ENCODE peak calls at places on chromosome 20, in seven cellular contexts. One of them, this sample, is unnamed.

GRCh38 chr20:47917549-47918070 is 132.3 kb upstream of the SULF2 start:
- DNase-seq in cardiac muscle cell: no peak
- DNase-seq in left ventricle myocardium inferior: no peak
- DNase-seq in SK-N-SH: no peak
- DNase-seq in GM12878: no peak
- DNase-seq in lower leg skin: no peak
- DNase-seq in astrocyte: no peak
- DNase-seq in this sample: no peak

GRCh38 chr20:2930538-2930937 is 57.3 kb downstream of the PTPRA start:
- DNase-seq in cardiac muscle cell: no peak
- DNase-seq in SK-N-SH: no peak
- DNase-seq in left ventricle myocardium inferior: no peak
- DNase-seq in GM12878: no peak
- DNase-seq in astrocyte: no peak
- DNase-seq in lower leg skin: no peak
- DNase-seq in this sample: no peak

GRCh38 chr20:35768731-35769664 is 2.8 kb upstream of the PHF20 start:
- DNase-seq in GM12878: peak
- DNase-seq in lower leg skin: peak
- DNase-seq in SK-N-SH: peak
- DNase-seq in astrocyte: peak
- DNase-seq in cardiac muscle cell: peak
- DNase-seq in left ventricle myocardium inferior: peak
- DNase-seq in this sample: peak

GRCh38 chr20:58043866-58044140 is 184.7 kb downstream of the ANKRD60 start:
- DNase-seq in left ventricle myocardium inferior: no peak
- DNase-seq in lower leg skin: no peak
- DNase-seq in cardiac muscle cell: no peak
- DNase-seq in astrocyte: no peak
- DNase-seq in SK-N-SH: no peak
- DNase-seq in GM12878: no peak
- DNase-seq in this sample: no peak

GRCh38 chr20:31922181-31922580 is 29.7 kb downstream of the PDRG1 start:
- DNase-seq in left ventricle myocardium inferior: no peak
- DNase-seq in SK-N-SH: no peak
- DNase-seq in lower leg skin: no peak
- DNase-seq in GM12878: no peak
- DNase-seq in cardiac muscle cell: no peak
- DNase-seq in astrocyte: no peak
- DNase-seq in this sample: no peak

GRCh38 chr20:31833130-31833930 is 12.1 kb downstream of the FOXS1 start:
- DNase-seq in SK-N-SH: peak
- DNase-seq in GM12878: no peak
- DNase-seq in cardiac muscle cell: peak
- DNase-seq in astrocyte: no peak
- DNase-seq in left ventricle myocardium inferior: peak
- DNase-seq in lower leg skin: peak
- DNase-seq in this sample: no peak

GRCh38 chr20:3904857-3905256 is 15.7 kb downstream of the PANK2 start:
- DNase-seq in left ventricle myocardium inferior: no peak
- DNase-seq in SK-N-SH: no peak
- DNase-seq in astrocyte: no peak
- DNase-seq in lower leg skin: no peak
- DNase-seq in GM12878: no peak
- DNase-seq in cardiac muscle cell: no peak
- DNase-seq in this sample: no peak

GRCh38 chr20:21183722-21184121 is 57.8 kb downstream of the KIZ start:
- DNase-seq in left ventricle myocardium inferior: no peak
- DNase-seq in lower leg skin: no peak
- DNase-seq in cardiac muscle cell: no peak
- DNase-seq in GM12878: no peak
- DNase-seq in SK-N-SH: no peak
- DNase-seq in astrocyte: no peak
- DNase-seq in this sample: peak

GRCh38 chr20:46967647-46968046 is 73.0 kb downstream of the EYA2 start:
- DNase-seq in left ventricle myocardium inferior: no peak
- DNase-seq in lower leg skin: peak
- DNase-seq in SK-N-SH: peak
- DNase-seq in astrocyte: no peak
- DNase-seq in cardiac muscle cell: no peak
- DNase-seq in GM12878: no peak
- DNase-seq in this sample: no peak

GRCh38 chr20:47573586-47573985 is 71.9 kb downstream of the NCOA3 start:
- DNase-seq in astrocyte: no peak
- DNase-seq in cardiac muscle cell: no peak
- DNase-seq in SK-N-SH: no peak
- DNase-seq in lower leg skin: no peak
- DNase-seq in left ventricle myocardium inferior: no peak
- DNase-seq in GM12878: no peak
- DNase-seq in this sample: no peak

GRCh38 chr20:45138451-45139300 is 14.4 kb upstream of the WFDC12 start:
- DNase-seq in GM12878: no peak
- DNase-seq in astrocyte: no peak
- DNase-seq in lower leg skin: peak
- DNase-seq in cardiac muscle cell: peak
- DNase-seq in left ventricle myocardium inferior: peak
- DNase-seq in SK-N-SH: peak
- DNase-seq in this sample: no peak

GRCh38 chr20:13022401-13023170 is 13.8 kb downstream of the SPTLC3 start:
- DNase-seq in SK-N-SH: no peak
- DNase-seq in astrocyte: peak
- DNase-seq in cardiac muscle cell: no peak
- DNase-seq in left ventricle myocardium inferior: no peak
- DNase-seq in lower leg skin: no peak
- DNase-seq in GM12878: no peak
- DNase-seq in this sample: no peak

GRCh38 chr20:54108394-54108643 is 37.9 kb upstream of the BCAS1 start:
- DNase-seq in left ventricle myocardium inferior: no peak
- DNase-seq in astrocyte: no peak
- DNase-seq in SK-N-SH: no peak
- DNase-seq in cardiac muscle cell: no peak
- DNase-seq in lower leg skin: no peak
- DNase-seq in GM12878: no peak
- DNase-seq in this sample: no peak

GRCh38 chr20:46099491-46100287 is 9.9 kb upstream of the NCOA5 start:
- DNase-seq in SK-N-SH: no peak
- DNase-seq in lower leg skin: no peak
- DNase-seq in cardiac muscle cell: no peak
- DNase-seq in GM12878: no peak
- DNase-seq in left ventricle myocardium inferior: peak
- DNase-seq in astrocyte: no peak
- DNase-seq in this sample: no peak

GRCh38 chr20:57795977-57796560 is 86.3 kb upstream of the PMEPA1 start:
- DNase-seq in left ventricle myocardium inferior: no peak
- DNase-seq in lower leg skin: no peak
- DNase-seq in astrocyte: no peak
- DNase-seq in SK-N-SH: no peak
- DNase-seq in GM12878: no peak
- DNase-seq in cardiac muscle cell: no peak
- DNase-seq in this sample: no peak

GRCh38 chr20:54103067-54103761 is 32.8 kb upstream of the BCAS1 start:
- DNase-seq in cardiac muscle cell: peak
- DNase-seq in GM12878: no peak
- DNase-seq in lower leg skin: peak
- DNase-seq in astrocyte: no peak
- DNase-seq in left ventricle myocardium inferior: peak
- DNase-seq in SK-N-SH: peak
- DNase-seq in this sample: peak

GRCh38 chr20:51326241-51326819 is 216.2 kb downstream of the NFATC2 start:
- DNase-seq in SK-N-SH: peak
- DNase-seq in GM12878: no peak
- DNase-seq in astrocyte: peak
- DNase-seq in lower leg skin: no peak
- DNase-seq in left ventricle myocardium inferior: peak
- DNase-seq in cardiac muscle cell: peak
- DNase-seq in this sample: peak
- TF ChIP-seq CTCF in SK-N-SH: peak
- TF ChIP-seq CTCF in GM12878: peak
- TF ChIP-seq CTCF in astrocyte: peak
- TF ChIP-seq CTCF in lower leg skin: no peak
- TF ChIP-seq CTCF in left ventricle myocardium inferior: peak
- TF ChIP-seq CTCF in cardiac muscle cell: peak
- TF ChIP-seq CTCF in this sample: peak

DNA sequence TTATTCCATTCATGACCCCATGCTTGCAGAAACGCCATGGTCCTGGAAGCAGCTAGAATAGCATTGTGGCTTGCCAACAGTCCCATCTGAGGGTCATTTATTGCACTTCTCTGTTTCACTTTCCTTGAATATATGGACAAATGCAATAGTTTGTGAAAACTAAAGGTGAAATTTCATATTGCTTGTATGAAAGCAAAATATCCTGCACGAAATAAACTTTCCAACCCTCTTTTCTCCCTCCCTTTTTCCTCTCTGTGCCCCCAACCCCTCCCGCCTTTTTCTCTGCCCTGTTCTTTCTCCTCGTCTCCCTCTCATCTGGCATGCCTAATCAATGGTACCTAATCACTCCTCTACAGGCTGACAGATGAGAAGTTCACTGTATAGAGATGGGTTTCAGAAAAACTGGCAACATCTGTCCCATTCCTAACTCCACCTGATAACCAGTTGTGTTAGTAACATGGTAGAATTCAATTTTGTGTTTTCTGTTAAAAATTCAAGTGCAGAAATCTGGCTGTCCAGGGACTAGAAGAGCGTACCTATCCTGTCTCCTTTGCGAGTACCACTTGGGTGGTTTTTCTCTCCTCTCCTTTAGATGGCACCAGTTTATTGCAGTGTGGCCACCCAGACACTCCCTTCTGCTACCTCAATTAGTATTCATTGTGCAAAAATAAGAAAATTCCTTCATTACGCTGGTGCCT is 198.6 kb downstream of the FOXA2 start:
- DNase-seq in left ventricle myocardium inferior: no peak
- DNase-seq in lower leg skin: no peak
- DNase-seq in GM12878: no peak
- DNase-seq in cardiac muscle cell: no peak
- DNase-seq in SK-N-SH: no peak
- DNase-seq in astrocyte: no peak
- DNase-seq in this sample: no peak
- TF ChIP-seq CTCF in left ventricle myocardium inferior: no peak
- TF ChIP-seq CTCF in lower leg skin: no peak
- TF ChIP-seq CTCF in GM12878: no peak
- TF ChIP-seq CTCF in cardiac muscle cell: peak
- TF ChIP-seq CTCF in SK-N-SH: no peak
- TF ChIP-seq CTCF in astrocyte: no peak
- TF ChIP-seq CTCF in this sample: no peak

GRCh38 chr20:37901667-37902503 is 1.0 kb upstream of the VSTM2L start:
- DNase-seq in cardiac muscle cell: peak
- DNase-seq in GM12878: no peak
- DNase-seq in SK-N-SH: peak
- DNase-seq in astrocyte: peak
- DNase-seq in left ventricle myocardium inferior: no peak
- DNase-seq in lower leg skin: no peak
- DNase-seq in this sample: peak

GRCh38 chr20:37901280-37901666 is 1.7 kb upstream of the VSTM2L start:
- DNase-seq in lower leg skin: no peak
- DNase-seq in GM12878: no peak
- DNase-seq in astrocyte: no peak
- DNase-seq in left ventricle myocardium inferior: no peak
- DNase-seq in cardiac muscle cell: peak
- DNase-seq in SK-N-SH: no peak
- DNase-seq in this sample: no peak

GRCh38 chr20:37897008-37897548 is 5.8 kb upstream of the VSTM2L start:
- DNase-seq in left ventricle myocardium inferior: peak
- DNase-seq in astrocyte: no peak
- DNase-seq in GM12878: no peak
- DNase-seq in lower leg skin: no peak
- DNase-seq in SK-N-SH: peak
- DNase-seq in cardiac muscle cell: peak
- DNase-seq in this sample: no peak

GRCh38 chr20:37898301-37899104 is 4.4 kb upstream of the VSTM2L start:
- DNase-seq in left ventricle myocardium inferior: no peak
- DNase-seq in astrocyte: peak
- DNase-seq in lower leg skin: no peak
- DNase-seq in cardiac muscle cell: no peak
- DNase-seq in SK-N-SH: no peak
- DNase-seq in GM12878: no peak
- DNase-seq in this sample: no peak

GRCh38 chr20:37899105-37900045 is 3.6 kb upstream of the VSTM2L start:
- DNase-seq in cardiac muscle cell: no peak
- DNase-seq in astrocyte: no peak
- DNase-seq in left ventricle myocardium inferior: no peak
- DNase-seq in SK-N-SH: no peak
- DNase-seq in GM12878: no peak
- DNase-seq in lower leg skin: no peak
- DNase-seq in this sample: no peak
- TF ChIP-seq CTCF in cardiac muscle cell: no peak
- TF ChIP-seq CTCF in astrocyte: no peak
- TF ChIP-seq CTCF in left ventricle myocardium inferior: no peak
- TF ChIP-seq CTCF in SK-N-SH: peak
- TF ChIP-seq CTCF in GM12878: no peak
- TF ChIP-seq CTCF in lower leg skin: no peak
- TF ChIP-seq CTCF in this sample: peak

GRCh38 chr20:38223743-38224100 is 36.8 kb downstream of the KIAA1755 start:
- DNase-seq in GM12878: no peak
- DNase-seq in astrocyte: no peak
- DNase-seq in lower leg skin: no peak
- DNase-seq in left ventricle myocardium inferior: no peak
- DNase-seq in cardiac muscle cell: no peak
- DNase-seq in SK-N-SH: no peak
- DNase-seq in this sample: no peak

GRCh38 chr20:38221041-38221589 is 39.4 kb downstream of the KIAA1755 start:
- DNase-seq in GM12878: no peak
- DNase-seq in cardiac muscle cell: peak
- DNase-seq in left ventricle myocardium inferior: peak
- DNase-seq in astrocyte: peak
- DNase-seq in SK-N-SH: peak
- DNase-seq in lower leg skin: peak
- DNase-seq in this sample: peak

GRCh38 chr20:38222923-38223742 is 37.4 kb downstream of the KIAA1755 start:
- DNase-seq in lower leg skin: no peak
- DNase-seq in cardiac muscle cell: no peak
- DNase-seq in SK-N-SH: no peak
- DNase-seq in left ventricle myocardium inferior: no peak
- DNase-seq in GM12878: no peak
- DNase-seq in astrocyte: no peak
- DNase-seq in this sample: no peak

GRCh38 chr20:38220587-38220986 is 39.9 kb downstream of the KIAA1755 start:
- DNase-seq in cardiac muscle cell: no peak
- DNase-seq in left ventricle myocardium inferior: no peak
- DNase-seq in astrocyte: no peak
- DNase-seq in GM12878: no peak
- DNase-seq in SK-N-SH: no peak
- DNase-seq in lower leg skin: no peak
- DNase-seq in this sample: no peak

DNA sequence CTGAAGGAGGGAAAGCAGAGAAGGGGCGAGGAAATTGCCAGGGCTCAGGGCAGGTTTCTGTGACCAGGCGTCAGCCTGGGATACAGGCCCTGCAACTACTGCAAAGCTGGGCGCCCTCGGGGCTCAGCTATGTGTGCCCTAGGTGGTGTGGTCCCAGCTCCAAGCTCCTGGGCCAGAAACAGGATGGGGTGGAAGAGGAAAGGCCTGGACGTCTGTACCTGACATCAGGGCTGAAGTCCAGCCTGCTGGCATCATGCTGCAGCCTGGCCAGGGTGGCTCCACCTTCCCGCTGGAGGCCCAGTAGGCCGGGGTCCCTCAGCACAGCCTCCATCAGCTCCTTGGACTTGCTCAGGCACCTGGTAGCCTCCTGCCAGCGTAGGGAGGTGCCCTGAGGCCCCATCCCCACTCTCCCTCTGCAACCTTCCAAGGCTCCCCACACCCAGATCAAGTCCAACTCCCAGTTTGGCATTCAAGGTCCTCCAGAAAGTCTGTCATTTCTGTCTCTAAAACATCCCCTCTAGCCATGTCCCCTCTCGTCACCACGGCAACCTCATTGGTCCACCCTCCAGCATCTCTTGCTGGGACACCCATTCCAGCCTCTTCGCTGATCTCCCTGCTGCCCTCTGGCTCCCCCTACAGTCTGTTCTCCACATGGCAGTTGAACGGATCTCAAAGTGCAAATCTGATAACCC is 38.2 kb downstream of the KIAA1755 start:
- DNase-seq in GM12878: no peak
- DNase-seq in lower leg skin: no peak
- DNase-seq in left ventricle myocardium inferior: peak
- DNase-seq in SK-N-SH: peak
- DNase-seq in cardiac muscle cell: peak
- DNase-seq in astrocyte: no peak
- DNase-seq in this sample: peak
- TF ChIP-seq CTCF in GM12878: peak
- TF ChIP-seq CTCF in lower leg skin: no peak
- TF ChIP-seq CTCF in left ventricle myocardium inferior: peak
- TF ChIP-seq CTCF in SK-N-SH: peak
- TF ChIP-seq CTCF in cardiac muscle cell: peak
- TF ChIP-seq CTCF in astrocyte: peak
- TF ChIP-seq CTCF in this sample: peak

This sample was measured in HFFc6.